ENCODE peak calls at places on chromosomes 2 and 18, in eight cellular contexts. B is AG04450; H is kidney; A is stimulated activated CD4-positive, alpha-beta T cell treated with anti-CD3 and anti-CD28 coated beads, Interleukin-1b, Interleukin-23, amount 100 ng/mL, for 1 hour; V is GM13977; U is thoracic aorta; J is effector CD4-positive, alpha-beta T cell; N is DMS 273 treated with DMSO at 0.1 percent for 48 hours. W is an unnamed sample.

GRCh38 chr2:144156736-144157645 is 362.9 kb downstream of the ZEB2 start:
- DNase-seq in H (no peak), V (peak; percentile 9), B (no peak), J (no peak), N (no peak), U (no peak), A (no peak), W (no peak)

GRCh38 chr18:74519320-74520095 is 14.8 kb upstream of the CNDP1 start:
- DNase-seq in V (no peak), H (peak; percentile 53), J (no peak), B (no peak), N (no peak), U (no peak), A (no peak), W (no peak)

GRCh38 chr18:58862851-58863538 is 1.7 kb upstream of the ZNF532 start:
- DNase-seq in N (no peak), H (no peak), A (no peak), J (no peak), V (peak; percentile 72), U (no peak), B (no peak), W (peak; percentile 58)

GRCh38 chr2:100588071-100588786 is 25.4 kb downstream of the PDCL3 start:
- DNase-seq in H (no peak), N (no peak), V (peak; percentile 75), U (no peak), A (no peak), B (no peak), J (peak; percentile 27), W (no peak)

GRCh38 chr18:67513285-67513684 is 3.2 kb downstream of the DSEL start:
- DNase-seq in H (no peak), N (no peak), A (no peak), B (no peak), V (no peak), U (no peak), J (no peak), W (no peak)

GRCh38 chr2:170848587-170848986 is 31.9 kb downstream of the GAD1 start:
- DNase-seq in H (no peak), V (no peak), N (no peak), A (no peak), J (no peak), U (no peak), B (no peak), W (no peak)

GRCh38 chr2:159046966-159047365 is 78.5 kb downstream of the TANC1 start:
- DNase-seq in N (no peak), A (no peak), H (no peak), J (no peak), U (no peak), V (no peak), B (no peak), W (no peak)

GRCh38 chr18:57915848-57916596 is 112.9 kb upstream of the ATP8B1 start:
- DNase-seq in U (no peak), H (no peak), N (peak; percentile 98), J (no peak), A (no peak), V (no peak), B (no peak), W (no peak)

GRCh38 chr2:37020212-37020886 is 54.0 kb upstream of the STRN start:
- DNase-seq in U (peak; percentile 52), H (peak; percentile 94), J (no peak), V (no peak), N (no peak), A (no peak), B (peak; percentile 73), W (no peak)

GRCh38 chr2:102291221-102292075 is 19.9 kb upstream of the IL1RL1 start:
- DNase-seq in U (no peak), N (no peak), V (no peak), A (no peak), B (no peak), J (no peak), H (no peak), W (no peak)

GRCh38 chr18:24985616-24986015 is 366.4 kb downstream of the ZNF521 start:
- DNase-seq in A (no peak), J (no peak), H (no peak), V (no peak), B (no peak), U (no peak), N (no peak), W (no peak)

GRCh38 chr18:7205346-7205745 is 25.5 kb upstream of the LRRC30 start:
- DNase-seq in J (no peak), N (no peak), A (no peak), H (no peak), V (no peak), U (no peak), B (no peak), W (no peak)

GRCh38 chr2:127647242-127648190 is 1.6 kb downstream of the GPR17 start:
- DNase-seq in N (no peak), V (no peak), B (no peak), A (no peak), U (no peak), J (no peak), H (peak; percentile 87), W (no peak)

GRCh38 chr18:76394780-76395476 is 100.1 kb downstream of the ZNF516 start:
- DNase-seq in A (no peak), V (no peak), B (no peak), H (no peak), U (no peak), N (no peak), J (no peak), W (no peak)

GRCh38 chr2:237563816-237564215 is 2.6 kb upstream of the PRLH start:
- DNase-seq in U (no peak), N (no peak), J (no peak), A (no peak), H (peak; percentile 76), B (no peak), V (no peak), W (no peak)

GRCh38 chr2:85324639-85325465 is 2.9 kb downstream of the TGOLN2 start:
- DNase-seq in A (no peak), B (no peak), H (no peak), N (no peak), U (no peak), V (no peak), J (no peak), W (no peak)

GRCh38 chr2:13193900-13194299 is 477.2 kb downstream of the TRIB2 start:
- DNase-seq in H (no peak), N (no peak), J (no peak), V (peak; percentile 17), U (no peak), A (no peak), B (no peak), W (no peak)

GRCh38 chr2:25409468-25409867 is 67.7 kb upstream of the DNMT3A start:
- DNase-seq in V (no peak), B (no peak), H (no peak), N (no peak), U (no peak), A (no peak), J (no peak), W (no peak)

GRCh38 chr18:36602620-36603019 is 226.2 kb downstream of the TPGS2 start:
- DNase-seq in B (no peak), V (no peak), N (no peak), U (no peak), J (no peak), A (no peak), H (no peak), W (no peak)

GRCh38 chr2:226934546-226935243 is 98.8 kb downstream of the RHBDD1 start:
- DNase-seq in N (peak; percentile 84), A (no peak), B (no peak), J (no peak), H (no peak), U (no peak), V (no peak), W (no peak)

GRCh38 chr2:48558436-48558835 is 28.5 kb downstream of the STON1 start:
- DNase-seq in V (no peak), U (no peak), B (no peak), A (no peak), J (no peak), N (peak; percentile 3), H (no peak), W (no peak)

GRCh38 chr18:52499018-52499417 is 159.0 kb downstream of the DCC start:
- DNase-seq in J (no peak), V (no peak), H (no peak), U (no peak), B (no peak), N (no peak), A (no peak), W (no peak)

W was measured in memory B cell.